ENCODE peak calls at places on chromosomes 3 and 15, in eight cellular contexts. Y is A549, S is GM12878, L is GM23338, W is Panc1, H is HepG2, I is K562, Z is SK-N-SH. V is an unnamed sample.

GRCh38 chr3:176872771-176873209 is 324.5 kb downstream of the TBL1XR1 start:
- DNase-seq in I (peak; percentile 31), L (peak; percentile 87), H (peak; percentile 38), S (peak; percentile 16), Y (peak; percentile 44), W (peak; percentile 48), Z (peak; percentile 18), V (peak; percentile 44)

GRCh38 chr3:42723146-42723683 is 20.6 kb upstream of the HHATL start:
- DNase-seq in W (no peak), S (no peak), L (no peak), I (no peak), Z (no peak), H (no peak), Y (no peak), V (no peak)

GRCh38 chr15:52180196-52180835 is 10.9 kb downstream of the GNB5 start:
- DNase-seq in L (no peak), Y (no peak), I (peak; percentile 17), Z (no peak), W (no peak), S (no peak), H (no peak), V (no peak)

GRCh38 chr3:177724020-177724638 is 526.8 kb upstream of the TBL1XR1 start:
- DNase-seq in W (no peak), S (no peak), I (no peak), Y (no peak), Z (no peak), L (no peak), H (no peak), V (peak; percentile 80)

GRCh38 chr3:192802957-192803899 is 75.9 kb upstream of the FGF12 start:
- DNase-seq in Y (peak; percentile 46), L (peak; percentile 77), Z (peak; percentile 42), W (no peak), S (no peak), H (peak; percentile 27), I (no peak), V (no peak)

GRCh38 chr3:65893631-65894030 is 145.1 kb downstream of the MAGI1 start:
- DNase-seq in H (no peak), Z (no peak), W (no peak), S (no peak), Y (no peak), I (no peak), L (no peak), V (no peak)

GRCh38 chr15:68234060-68234459 is 4.5 kb upstream of the CLN6 start:
- DNase-seq in Y (no peak), S (no peak), L (no peak), H (no peak), W (no peak), Z (peak; percentile 64), I (no peak), V (no peak)

GRCh38 chr15:90816401-90817116 is 51.8 kb upstream of the FURIN start:
- DNase-seq in I (no peak), L (no peak), Y (no peak), H (no peak), Z (no peak), S (no peak), W (no peak), V (no peak)

GRCh38 chr3:58824285-58824684 is 157.7 kb upstream of the FAM3D start:
- DNase-seq in S (no peak), Y (peak; percentile 46), W (no peak), L (peak; percentile 85), Z (peak; percentile 64), I (peak; percentile 13), H (peak; percentile 30), V (peak; percentile 32)

GRCh38 chr3:144189044-144189443 is 217.4 kb downstream of the DIPK2A start:
- DNase-seq in Y (no peak), S (no peak), W (no peak), Z (no peak), L (peak; percentile 8), I (no peak), H (no peak), V (no peak)

GRCh38 chr15:37053070-37053653 is 47.2 kb downstream of the MEIS2 start:
- DNase-seq in L (no peak), Y (no peak), Z (no peak), I (no peak), S (no peak), H (no peak), W (no peak), V (no peak)

GRCh38 chr3:100580147-100580546 is 29.3 kb upstream of the ADGRG7 start:
- DNase-seq in L (no peak), W (no peak), H (no peak), Z (no peak), Y (no peak), S (no peak), I (no peak), V (no peak)

GRCh38 chr3:33799202-33799551 is 747 bp downstream of the PDCD6IP start:
- DNase-seq in S (no peak), L (no peak), Y (no peak), I (no peak), H (no peak), Z (no peak), W (peak; percentile 35), V (peak; percentile 68)

GRCh38 chr3:98763814-98764691 is 913 bp downstream of the ST3GAL6 start:
- DNase-seq in I (no peak), W (no peak), Y (no peak), H (no peak), Z (no peak), L (no peak), S (no peak), V (peak; percentile 86)

GRCh38 chr15:62118446-62118964 is 46.6 kb downstream of the C2CD4B start:
- DNase-seq in W (no peak), I (no peak), Z (no peak), H (no peak), Y (no peak), L (no peak), S (no peak), V (no peak)

GRCh38 chr3:197297476-197298340 is 704 bp downstream of the DLG1 start:
- DNase-seq in H (peak; percentile 80), W (no peak), Z (peak; percentile 95), L (peak; percentile 95), Y (peak; percentile 83), I (peak; percentile 92), S (no peak), V (peak; percentile 79)

GRCh38 chr3:195820186-195820585 is 8.5 kb upstream of the MUC4 start:
- DNase-seq in H (no peak), L (no peak), I (no peak), W (no peak), Z (no peak), S (no peak), Y (no peak), V (no peak)

GRCh38 chr3:31159331-31160039 is 265.0 kb upstream of the GADL1 start:
- DNase-seq in Y (no peak), I (no peak), W (no peak), H (no peak), L (no peak), S (no peak), Z (no peak), V (no peak)

GRCh38 chr15:73786518-73786917 is 33.4 kb upstream of the INSYN1 start:
- DNase-seq in Y (no peak), Z (no peak), S (no peak), L (peak; percentile 94), H (no peak), I (no peak), W (no peak), V (no peak)

GRCh38 chr3:111277226-111277625 is 205.6 kb downstream of the NECTIN3 start:
- DNase-seq in W (no peak), I (no peak), Y (peak; percentile 5), Z (no peak), L (peak; percentile 81), H (no peak), S (no peak), V (no peak)
- TF ChIP-seq REST in W (no peak), I (no peak), Y (no peak), Z (no peak), L (no peak), H (no peak), S (no peak), V (no peak)

GRCh38 chr3:11717301-11717700 is 73.6 kb upstream of the VGLL4 start:
- DNase-seq in I (no peak), L (no peak), H (no peak), W (no peak), S (no peak), Y (peak; percentile 30), Z (no peak), V (no peak)

GRCh38 chr3:11718582-11719405 is 75.1 kb upstream of the VGLL4 start:
- DNase-seq in W (no peak), Z (peak; percentile 76), I (no peak), H (peak; percentile 23), S (no peak), Y (peak; percentile 58), L (peak; percentile 29), V (no peak)

GRCh38 chr3:11719406-11720219 is 75.9 kb upstream of the VGLL4 start:
- DNase-seq in I (peak; percentile 97), H (peak; percentile 73), Y (peak; percentile 80), L (peak; percentile 94), S (no peak), Z (peak; percentile 90), W (no peak), V (peak; percentile 25)

GRCh38 chr3:11716576-11717250 is 73.0 kb upstream of the VGLL4 start:
- DNase-seq in I (no peak), W (no peak), S (no peak), Z (no peak), Y (no peak), L (peak; percentile 40), H (no peak), V (no peak)

DNA sequence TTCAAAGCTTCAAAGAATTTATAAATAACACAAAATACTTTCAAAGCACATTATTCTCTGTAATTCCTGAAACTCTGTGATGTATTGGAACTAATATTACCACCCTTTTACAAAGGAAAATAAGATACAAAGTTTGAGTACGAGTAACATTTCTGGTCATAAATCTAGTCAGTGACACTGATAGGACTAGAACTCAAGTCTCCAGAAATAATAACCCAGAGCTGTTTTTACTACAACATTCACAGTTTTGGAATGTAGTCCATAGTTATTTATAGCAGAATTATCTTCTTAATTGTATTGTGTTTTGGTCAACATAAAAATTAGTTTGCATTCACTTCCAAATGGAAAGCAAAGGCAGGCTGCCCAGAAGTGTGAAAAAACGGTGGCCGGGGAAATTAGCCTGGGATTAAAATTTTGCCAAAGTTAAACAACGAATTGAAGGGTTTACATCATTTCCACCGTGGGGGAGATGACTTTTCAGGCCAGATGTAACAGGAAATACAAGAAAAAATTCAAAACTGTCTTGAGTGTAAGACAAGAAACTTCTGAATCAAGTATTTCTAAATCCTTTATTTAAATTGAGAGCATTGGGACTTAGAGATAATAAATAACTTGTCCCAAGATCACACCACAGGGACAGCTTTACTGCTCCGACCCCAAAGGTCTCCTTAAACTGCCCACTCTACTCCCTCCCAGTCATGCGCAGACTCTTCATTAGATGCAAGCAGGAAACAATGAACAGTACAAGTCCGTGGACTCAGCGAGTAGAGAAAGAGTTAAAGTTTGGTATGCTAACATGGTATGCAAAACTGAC is 74.3 kb upstream of the VGLL4 start:
- DNase-seq in H (peak; percentile 53), L (no peak), I (no peak), W (no peak), Y (peak; percentile 40), Z (no peak), S (no peak), V (no peak)
- TF ChIP-seq REST in H (no peak), L (no peak), I (no peak), W (no peak), Y (no peak), Z (no peak), S (no peak), V (no peak)

GRCh38 chr3:180250172-180250571 is 213.4 kb upstream of the PEX5L start:
- DNase-seq in Y (no peak), L (no peak), W (peak; percentile 13), Z (no peak), I (no peak), H (no peak), S (no peak), V (no peak)
- TF ChIP-seq REST in Y (no peak), L (no peak), W (no peak), Z (no peak), I (no peak), H (no peak), S (no peak), V (no peak)

GRCh38 chr3:44962606-44963393 is 13.2 kb downstream of the ZDHHC3 start:
- DNase-seq in Y (no peak), L (no peak), H (no peak), Z (no peak), I (no peak), S (no peak), W (no peak), V (no peak)
- TF ChIP-seq REST in Y (no peak), L (no peak), H (no peak), Z (no peak), I (no peak), S (no peak), W (no peak), V (no peak)